ENCODE peak calls at places on chromosomes 12 and 14, in five cellular contexts. H is GM23248, R is lung, U is transverse colon, F is pancreas. O is an unnamed sample.

GRCh38 chr12:124921200-124922008 is 7.0 kb upstream of the UBC start:
- DNase-seq in H (peak; percentile 63), R (no peak), U (peak; percentile 78), F (no peak), O (no peak)

GRCh38 chr12:131912526-131913274 is 16.4 kb upstream of the PUS1 start:
- DNase-seq in H (peak; percentile 93), R (peak; percentile 50), U (peak; percentile 42), F (peak; percentile 90), O (peak; percentile 61)

GRCh38 chr12:68158427-68158826 is 1.1 kb downstream of the IFNG start:
- DNase-seq in H (peak; percentile 29), R (no peak), U (no peak), F (no peak), O (no peak)

GRCh38 chr12:50192908-50193307 is 25.7 kb upstream of the CERS5 start:
- DNase-seq in H (peak; percentile 64), R (no peak), U (no peak), F (no peak), O (no peak)

GRCh38 chr14:63960926-63961567 is 108.2 kb downstream of the SYNE2 start:
- DNase-seq in H (peak; percentile 11), R (no peak), U (no peak), F (no peak), O (no peak)

GRCh38 chr14:100531591-100532121 is 55.6 kb downstream of the BEGAIN start:
- DNase-seq in H (no peak), R (peak; percentile 25), U (no peak), F (peak; percentile 78), O (no peak)

GRCh38 chr12:96751626-96752025 is 155.4 kb upstream of the NEDD1 start:
- DNase-seq in H (no peak), R (no peak), U (no peak), F (no peak), O (no peak)

GRCh38 chr12:102816816-102817434 is 100.1 kb downstream of the PAH start:
- DNase-seq in H (peak; percentile 74), R (no peak), U (no peak), F (no peak), O (no peak)

GRCh38 chr12:15728118-15728598 is 61.0 kb downstream of the EPS8 start:
- DNase-seq in H (peak; percentile 93), R (no peak), U (no peak), F (no peak), O (no peak)

GRCh38 chr14:23436327-23437141 is 1.1 kb upstream of the MYH7 start:
- DNase-seq in H (no peak), R (no peak), U (peak; percentile 1), F (no peak), O (no peak)

GRCh38 chr12:27984275-27984674 is 11.7 kb upstream of the PTHLH start:
- DNase-seq in H (peak; percentile 85), R (no peak), U (no peak), F (no peak), O (no peak)

GRCh38 chr14:21999400-21999799 is 325.8 kb upstream of the OR4E1 start:
- DNase-seq in H (no peak), R (no peak), U (no peak), F (no peak), O (no peak)

GRCh38 chr12:24993756-24994155 is 44.9 kb upstream of the BCAT1 start:
- DNase-seq in H (no peak), R (no peak), U (no peak), F (no peak), O (no peak)

GRCh38 chr14:106491851-106492250 is 965.5 kb downstream of the TMEM121 start:
- DNase-seq in H (peak; percentile 0), R (no peak), U (peak; percentile 25), F (peak; percentile 18), O (no peak)

GRCh38 chr12:6620137-6620884 is 13.1 kb upstream of the CHD4 start:
- DNase-seq in H (peak; percentile 82), R (no peak), U (no peak), F (peak; percentile 63), O (no peak)

GRCh38 chr12:76471579-76471978 is 88.0 kb downstream of the OSBPL8 start:
- DNase-seq in H (no peak), R (no peak), U (no peak), F (no peak), O (no peak)

GRCh38 chr12:15256760-15257159 is 35.5 kb upstream of the RERG start:
- DNase-seq in H (peak; percentile 61), R (no peak), U (no peak), F (no peak), O (peak; percentile 71)

GRCh38 chr12:2535583-2536187 is 259.1 kb upstream of the FKBP4 start:
- DNase-seq in H (peak; percentile 4), R (no peak), U (no peak), F (no peak), O (no peak)

GRCh38 chr14:102772781-102773570 is 4.3 kb upstream of the TRAF3 start:
- DNase-seq in H (peak; percentile 16), R (no peak), U (no peak), F (no peak), O (no peak)

GRCh38 chr14:69711471-69712216 is 55.3 kb upstream of the SRSF5 start:
- DNase-seq in H (no peak), R (no peak), U (peak; percentile 26), F (no peak), O (no peak)

GRCh38 chr12:87383705-87384104 is 645.5 kb downstream of the C12orf50 start:
- DNase-seq in H (no peak), R (no peak), U (no peak), F (no peak), O (no peak)

GRCh38 chr14:50230601-50231474 is 540 bp downstream of the SOS2 start:
- DNase-seq in H (peak; percentile 74), R (peak; percentile 42), U (peak; percentile 58), F (peak; percentile 80), O (peak; percentile 61)

GRCh38 chr12:121239335-121239678 is 29.4 kb downstream of the P2RX4 start:
- DNase-seq in H (no peak), R (no peak), U (no peak), F (no peak), O (no peak)

GRCh38 chr12:121278450-121279375 is 17.8 kb downstream of the CAMKK2 start:
- DNase-seq in H (peak; percentile 96), R (peak; percentile 54), U (no peak), F (peak; percentile 76), O (peak; percentile 18)

GRCh38 chr12:105272814-105273416 is 36.9 kb upstream of the APPL2 start:
- DNase-seq in H (no peak), R (no peak), U (no peak), F (no peak), O (no peak)

GRCh38 chr12:3556716-3557115 is 65.7 kb downstream of the PRMT8 start:
- DNase-seq in H (no peak), R (no peak), U (no peak), F (no peak), O (no peak)

GRCh38 chr14:49865431-49865859 is 12.9 kb upstream of the NEMF start:
- DNase-seq in H (peak; percentile 79), R (peak; percentile 72), U (peak; percentile 89), F (no peak), O (peak; percentile 78)

GRCh38 chr12:90004319-90005074 is 295.9 kb upstream of the ATP2B1 start:
- DNase-seq in H (no peak), R (no peak), U (no peak), F (no peak), O (no peak)

GRCh38 chr14:28707814-28708213 is 58.8 kb upstream of the FOXG1 start:
- DNase-seq in H (peak; percentile 38), R (no peak), U (no peak), F (no peak), O (no peak)

GRCh38 chr14:95577067-95577800 is 42.4 kb downstream of the GLRX5 start:
- DNase-seq in H (no peak), R (no peak), U (no peak), F (no peak), O (no peak)

GRCh38 chr12:68423175-68423574 is 91.0 kb upstream of the MDM1 start:
- DNase-seq in H (no peak), R (no peak), U (no peak), F (no peak), O (no peak)

GRCh38 chr12:19624000-19624399 is 184.7 kb downstream of the AEBP2 start:
- DNase-seq in H (no peak), R (no peak), U (no peak), F (no peak), O (no peak)

GRCh38 chr12:110109037-110109836 is 14.9 kb upstream of the IFT81 start:
- DNase-seq in H (peak; percentile 99), R (peak; percentile 89), U (peak; percentile 61), F (no peak), O (peak; percentile 79)
- H3K4me3 ChIP-seq in H (peak overlapping the region; percentile 52), R (no peak overlapping the region), U (no peak overlapping the region), F (no peak overlapping the region), O (no peak overlapping the region)

GRCh38 chr12:65908147-65908546 is 83.9 kb downstream of the HMGA2 start:
- DNase-seq in H (no peak), R (no peak), U (no peak), F (no peak), O (no peak)
- H3K27ac ChIP-seq in H (peak overlapping the region; percentile 21), R (no peak overlapping the region), U (no peak overlapping the region), F (no peak overlapping the region), O (no peak overlapping the region)

DNA sequence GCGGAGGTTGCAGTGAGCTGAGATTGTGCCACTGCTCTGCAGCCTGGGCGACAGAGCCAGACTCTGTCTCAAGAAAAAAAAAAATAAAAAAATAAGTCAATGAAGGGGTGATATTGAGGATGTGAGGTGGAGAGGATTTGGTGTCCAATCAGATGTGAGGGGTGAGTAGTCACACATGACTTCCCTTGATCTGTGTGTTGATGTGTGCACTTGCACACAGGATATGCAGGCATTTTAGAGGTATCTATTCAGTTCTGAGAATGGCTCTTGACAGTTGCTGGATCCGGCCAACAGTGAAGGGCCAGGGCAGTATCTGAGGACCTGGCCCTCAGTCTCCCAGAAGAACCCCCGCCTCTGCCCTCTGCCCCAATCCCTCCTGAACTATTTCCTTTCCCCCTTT is 7.8 kb upstream of the SP7 start:
- DNase-seq in H (no peak), R (no peak), U (no peak), F (no peak), O (no peak)
- H3K4me3 ChIP-seq in H (peak overlapping the region; percentile 80), R (no peak overlapping the region), U (no peak overlapping the region), F (no peak overlapping the region), O (no peak overlapping the region)

GRCh38 chr12:52559979-52560378 is 7.0 kb upstream of the KRT71 start:
- DNase-seq in H (no peak), R (no peak), U (no peak), F (no peak), O (no peak)

GRCh38 chr12:52566847-52567291 is 6.8 kb downstream of the KRT74 start:
- DNase-seq in H (no peak), R (no peak), U (no peak), F (no peak), O (no peak)

GRCh38 chr12:52564582-52564981 is 9.1 kb downstream of the KRT74 start:
- DNase-seq in H (no peak), R (no peak), U (no peak), F (no peak), O (no peak)

GRCh38 chr12:52557481-52557880 is 4.5 kb upstream of the KRT71 start:
- DNase-seq in H (no peak), R (no peak), U (no peak), F (no peak), O (no peak)

DNA sequence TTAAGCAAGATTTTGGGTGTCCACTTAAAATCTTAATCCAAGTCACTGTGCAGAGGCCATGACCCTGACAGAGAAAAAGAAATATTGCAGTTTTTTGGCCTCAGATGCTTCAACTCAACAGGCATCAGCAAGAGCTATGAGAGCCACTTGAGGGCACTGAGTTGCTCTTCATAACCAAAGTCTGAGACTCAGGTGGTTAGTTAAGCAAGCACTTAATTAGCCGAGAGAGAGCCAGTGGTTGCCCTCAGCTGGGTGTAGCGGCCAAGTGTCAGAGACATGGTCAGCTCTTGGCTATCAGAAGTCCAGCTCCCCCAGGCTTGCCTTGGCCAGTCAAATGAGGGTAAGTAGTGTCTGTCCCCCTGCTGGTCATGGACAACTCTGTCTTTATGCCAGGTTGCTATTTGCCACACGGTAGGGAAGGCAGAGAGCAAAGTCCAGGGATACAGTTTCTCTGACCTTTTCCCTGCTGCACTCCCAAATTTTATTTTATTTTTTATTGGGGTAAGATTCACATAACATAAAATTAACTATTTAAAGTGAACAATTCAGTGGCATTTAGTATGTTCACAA is 9.0 kb upstream of the KRT71 start:
- DNase-seq in H (peak; percentile 22), R (peak; percentile 47), U (no peak), F (no peak), O (no peak)
- H3K27ac ChIP-seq in H (no peak overlapping the region), R (no peak overlapping the region), U (no peak overlapping the region), F (no peak overlapping the region), O (no peak overlapping the region)